ENCODE peak calls at places on chromosome 2, in eight cellular contexts. One of them, this sample, is unnamed.

GRCh38 chr2:113080134-113080533 is 12.4 kb downstream of the IL1F10 start:
- DNase-seq in HCT116: peak
- DNase-seq in right atrium auricular region: peak
- DNase-seq in GM23248: peak
- DNase-seq in body of pancreas: peak
- DNase-seq in brain microvascular endothelial cell: peak
- DNase-seq in PC-3: peak
- DNase-seq in neuronal stem cell: peak
- DNase-seq in this sample: no peak

GRCh38 chr2:190649798-190650390 is 1.0 kb downstream of the NAB1 start:
- DNase-seq in HCT116: no peak
- DNase-seq in right atrium auricular region: no peak
- DNase-seq in GM23248: peak
- DNase-seq in body of pancreas: no peak
- DNase-seq in brain microvascular endothelial cell: no peak
- DNase-seq in PC-3: peak
- DNase-seq in neuronal stem cell: peak
- DNase-seq in this sample: no peak

GRCh38 chr2:39991298-39991697 is 212.2 kb upstream of the THUMPD2 start:
- DNase-seq in HCT116: no peak
- DNase-seq in right atrium auricular region: no peak
- DNase-seq in GM23248: peak
- DNase-seq in body of pancreas: no peak
- DNase-seq in brain microvascular endothelial cell: no peak
- DNase-seq in PC-3: no peak
- DNase-seq in neuronal stem cell: no peak
- DNase-seq in this sample: no peak

GRCh38 chr2:29834036-29834540 is 87.3 kb downstream of the ALK start:
- DNase-seq in HCT116: no peak
- DNase-seq in right atrium auricular region: no peak
- DNase-seq in GM23248: no peak
- DNase-seq in body of pancreas: no peak
- DNase-seq in brain microvascular endothelial cell: no peak
- DNase-seq in PC-3: no peak
- DNase-seq in neuronal stem cell: no peak
- DNase-seq in this sample: no peak

GRCh38 chr2:175156534-175156933 is 11.5 kb downstream of the ATF2 start:
- DNase-seq in HCT116: no peak
- DNase-seq in right atrium auricular region: no peak
- DNase-seq in GM23248: no peak
- DNase-seq in body of pancreas: no peak
- DNase-seq in brain microvascular endothelial cell: no peak
- DNase-seq in PC-3: no peak
- DNase-seq in neuronal stem cell: no peak
- DNase-seq in this sample: no peak

GRCh38 chr2:66389651-66390131 is 45.2 kb upstream of the MEIS1 start:
- DNase-seq in HCT116: no peak
- DNase-seq in right atrium auricular region: no peak
- DNase-seq in GM23248: peak
- DNase-seq in body of pancreas: no peak
- DNase-seq in brain microvascular endothelial cell: no peak
- DNase-seq in PC-3: peak
- DNase-seq in neuronal stem cell: no peak
- DNase-seq in this sample: no peak

GRCh38 chr2:120729410-120730052 is 6.1 kb upstream of the GLI2 start:
- DNase-seq in HCT116: peak
- DNase-seq in right atrium auricular region: no peak
- DNase-seq in GM23248: peak
- DNase-seq in body of pancreas: no peak
- DNase-seq in brain microvascular endothelial cell: peak
- DNase-seq in PC-3: peak
- DNase-seq in neuronal stem cell: no peak
- DNase-seq in this sample: peak

GRCh38 chr2:63086687-63087086 is 36.1 kb downstream of the OTX1 start:
- DNase-seq in HCT116: no peak
- DNase-seq in right atrium auricular region: no peak
- DNase-seq in GM23248: no peak
- DNase-seq in body of pancreas: no peak
- DNase-seq in brain microvascular endothelial cell: no peak
- DNase-seq in PC-3: no peak
- DNase-seq in neuronal stem cell: no peak
- DNase-seq in this sample: no peak

GRCh38 chr2:111157798-111158197 is 37.1 kb downstream of the BCL2L11 start:
- DNase-seq in HCT116: no peak
- DNase-seq in right atrium auricular region: no peak
- DNase-seq in GM23248: no peak
- DNase-seq in body of pancreas: no peak
- DNase-seq in brain microvascular endothelial cell: no peak
- DNase-seq in PC-3: no peak
- DNase-seq in neuronal stem cell: no peak
- DNase-seq in this sample: no peak

GRCh38 chr2:55175254-55176093 is 56.6 kb downstream of the CLHC1 start:
- DNase-seq in HCT116: peak
- DNase-seq in right atrium auricular region: no peak
- DNase-seq in GM23248: peak
- DNase-seq in body of pancreas: no peak
- DNase-seq in brain microvascular endothelial cell: no peak
- DNase-seq in PC-3: peak
- DNase-seq in neuronal stem cell: no peak
- DNase-seq in this sample: no peak

GRCh38 chr2:146986161-146986560 is 858.7 kb upstream of the ACVR2A start:
- DNase-seq in HCT116: no peak
- DNase-seq in right atrium auricular region: no peak
- DNase-seq in GM23248: peak
- DNase-seq in body of pancreas: no peak
- DNase-seq in brain microvascular endothelial cell: no peak
- DNase-seq in PC-3: peak
- DNase-seq in neuronal stem cell: no peak
- DNase-seq in this sample: no peak

GRCh38 chr2:88810017-88810416 is 118.5 kb downstream of the RPIA start:
- DNase-seq in HCT116: no peak
- DNase-seq in right atrium auricular region: no peak
- DNase-seq in GM23248: no peak
- DNase-seq in body of pancreas: no peak
- DNase-seq in brain microvascular endothelial cell: no peak
- DNase-seq in PC-3: no peak
- DNase-seq in neuronal stem cell: no peak
- DNase-seq in this sample: no peak

GRCh38 chr2:101124684-101125366 is 26.4 kb downstream of the TBC1D8 start:
- DNase-seq in HCT116: peak
- DNase-seq in right atrium auricular region: peak
- DNase-seq in GM23248: peak
- DNase-seq in body of pancreas: peak
- DNase-seq in brain microvascular endothelial cell: peak
- DNase-seq in PC-3: peak
- DNase-seq in neuronal stem cell: no peak
- DNase-seq in this sample: peak

GRCh38 chr2:159936471-159936870 is 125.9 kb downstream of the PLA2R1 start:
- DNase-seq in HCT116: peak
- DNase-seq in right atrium auricular region: no peak
- DNase-seq in GM23248: no peak
- DNase-seq in body of pancreas: no peak
- DNase-seq in brain microvascular endothelial cell: no peak
- DNase-seq in PC-3: no peak
- DNase-seq in neuronal stem cell: no peak
- DNase-seq in this sample: no peak

GRCh38 chr2:223760838-223761502 is 76.4 kb downstream of the AP1S3 start:
- DNase-seq in HCT116: peak
- DNase-seq in right atrium auricular region: no peak
- DNase-seq in GM23248: peak
- DNase-seq in body of pancreas: no peak
- DNase-seq in brain microvascular endothelial cell: peak
- DNase-seq in PC-3: peak
- DNase-seq in neuronal stem cell: no peak
- DNase-seq in this sample: no peak

GRCh38 chr2:175205523-175205922 is 24.0 kb upstream of the ATP5MC3 start:
- DNase-seq in HCT116: no peak
- DNase-seq in right atrium auricular region: no peak
- DNase-seq in GM23248: peak
- DNase-seq in body of pancreas: no peak
- DNase-seq in brain microvascular endothelial cell: peak
- DNase-seq in PC-3: peak
- DNase-seq in neuronal stem cell: no peak
- DNase-seq in this sample: no peak

GRCh38 chr2:24435391-24436316 is 55.4 kb upstream of the NCOA1 start:
- DNase-seq in HCT116: no peak
- DNase-seq in right atrium auricular region: peak
- DNase-seq in GM23248: peak
- DNase-seq in body of pancreas: peak
- DNase-seq in brain microvascular endothelial cell: peak
- DNase-seq in PC-3: no peak
- DNase-seq in neuronal stem cell: no peak
- DNase-seq in this sample: peak

GRCh38 chr2:8132371-8132831 is 549.5 kb upstream of the ID2 start:
- DNase-seq in HCT116: no peak
- DNase-seq in right atrium auricular region: no peak
- DNase-seq in GM23248: peak
- DNase-seq in body of pancreas: no peak
- DNase-seq in brain microvascular endothelial cell: no peak
- DNase-seq in PC-3: no peak
- DNase-seq in neuronal stem cell: no peak
- DNase-seq in this sample: no peak

GRCh38 chr2:128986026-128986720 is 667.5 kb upstream of the HS6ST1 start:
- DNase-seq in HCT116: no peak
- DNase-seq in right atrium auricular region: no peak
- DNase-seq in GM23248: no peak
- DNase-seq in body of pancreas: peak
- DNase-seq in brain microvascular endothelial cell: no peak
- DNase-seq in PC-3: no peak
- DNase-seq in neuronal stem cell: no peak
- DNase-seq in this sample: no peak

GRCh38 chr2:69798466-69798908 is 31.0 kb upstream of the GMCL1 start:
- DNase-seq in HCT116: no peak
- DNase-seq in right atrium auricular region: peak
- DNase-seq in GM23248: peak
- DNase-seq in body of pancreas: no peak
- DNase-seq in brain microvascular endothelial cell: peak
- DNase-seq in PC-3: no peak
- DNase-seq in neuronal stem cell: no peak
- DNase-seq in this sample: peak

GRCh38 chr2:183224933-183225332 is 100.7 kb downstream of the NUP35 start:
- DNase-seq in HCT116: no peak
- DNase-seq in right atrium auricular region: no peak
- DNase-seq in GM23248: peak
- DNase-seq in body of pancreas: no peak
- DNase-seq in brain microvascular endothelial cell: no peak
- DNase-seq in PC-3: no peak
- DNase-seq in neuronal stem cell: no peak
- DNase-seq in this sample: no peak

GRCh38 chr2:55163895-55164509 is 68.1 kb downstream of the CLHC1 start:
- DNase-seq in HCT116: no peak
- DNase-seq in right atrium auricular region: no peak
- DNase-seq in GM23248: peak
- DNase-seq in body of pancreas: peak
- DNase-seq in brain microvascular endothelial cell: no peak
- DNase-seq in PC-3: peak
- DNase-seq in neuronal stem cell: no peak
- DNase-seq in this sample: no peak

GRCh38 chr2:177265834-177266817 is 1.6 kb upstream of the NFE2L2 start:
- DNase-seq in HCT116: no peak
- DNase-seq in right atrium auricular region: no peak
- DNase-seq in GM23248: peak
- DNase-seq in body of pancreas: no peak
- DNase-seq in brain microvascular endothelial cell: no peak
- DNase-seq in PC-3: no peak
- DNase-seq in neuronal stem cell: no peak
- DNase-seq in this sample: no peak
- H3K27ac ChIP-seq in HCT116: peak
- H3K27ac ChIP-seq in right atrium auricular region: peak
- H3K27ac ChIP-seq in GM23248: peak
- H3K27ac ChIP-seq in body of pancreas: peak
- H3K27ac ChIP-seq in brain microvascular endothelial cell: no peak
- H3K27ac ChIP-seq in PC-3: no peak
- H3K27ac ChIP-seq in neuronal stem cell: no peak
- H3K27ac ChIP-seq in this sample: peak

GRCh38 chr2:157843935-157844334 is 32.2 kb downstream of the ACVR1 start:
- DNase-seq in HCT116: no peak
- DNase-seq in right atrium auricular region: no peak
- DNase-seq in GM23248: no peak
- DNase-seq in body of pancreas: no peak
- DNase-seq in brain microvascular endothelial cell: no peak
- DNase-seq in PC-3: no peak
- DNase-seq in neuronal stem cell: no peak
- DNase-seq in this sample: no peak
- H3K27ac ChIP-seq in HCT116: no peak
- H3K27ac ChIP-seq in right atrium auricular region: no peak
- H3K27ac ChIP-seq in GM23248: no peak
- H3K27ac ChIP-seq in body of pancreas: no peak
- H3K27ac ChIP-seq in brain microvascular endothelial cell: no peak
- H3K27ac ChIP-seq in PC-3: no peak
- H3K27ac ChIP-seq in neuronal stem cell: no peak
- H3K27ac ChIP-seq in this sample: no peak

GRCh38 chr2:48328159-48328816 is 201.7 kb upstream of the STON1 start:
- DNase-seq in HCT116: no peak
- DNase-seq in right atrium auricular region: no peak
- DNase-seq in GM23248: no peak
- DNase-seq in body of pancreas: no peak
- DNase-seq in brain microvascular endothelial cell: no peak
- DNase-seq in PC-3: no peak
- DNase-seq in neuronal stem cell: no peak
- DNase-seq in this sample: no peak
- H3K27ac ChIP-seq in HCT116: no peak
- H3K27ac ChIP-seq in right atrium auricular region: no peak
- H3K27ac ChIP-seq in GM23248: no peak
- H3K27ac ChIP-seq in body of pancreas: no peak
- H3K27ac ChIP-seq in brain microvascular endothelial cell: no peak
- H3K27ac ChIP-seq in PC-3: no peak
- H3K27ac ChIP-seq in neuronal stem cell: no peak
- H3K27ac ChIP-seq in this sample: no peak

DNA sequence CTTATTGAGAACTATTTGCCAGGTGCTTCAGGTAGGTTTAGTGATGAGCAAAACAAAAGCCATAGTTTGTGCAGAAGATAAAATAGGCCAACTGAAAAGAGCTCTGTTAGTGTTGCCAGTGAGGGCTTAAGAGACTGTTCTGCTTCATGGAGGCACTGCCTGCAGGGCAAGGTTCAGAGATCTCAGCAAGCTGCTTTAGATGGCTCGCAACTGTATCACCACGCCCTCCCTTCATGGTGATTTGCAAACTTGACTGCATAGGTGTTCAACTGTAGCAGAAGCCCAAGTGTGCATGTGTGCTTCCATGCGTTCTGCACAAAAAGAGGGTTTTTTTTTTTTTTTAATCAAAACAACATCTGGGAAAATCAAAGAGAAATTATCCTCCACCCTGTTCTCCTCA is 84.5 kb downstream of the RAPH1 start:
- DNase-seq in HCT116: no peak
- DNase-seq in right atrium auricular region: no peak
- DNase-seq in GM23248: no peak
- DNase-seq in body of pancreas: no peak
- DNase-seq in brain microvascular endothelial cell: no peak
- DNase-seq in PC-3: no peak
- DNase-seq in neuronal stem cell: no peak
- DNase-seq in this sample: no peak
- H3K27ac ChIP-seq in HCT116: no peak
- H3K27ac ChIP-seq in right atrium auricular region: no peak
- H3K27ac ChIP-seq in GM23248: peak
- H3K27ac ChIP-seq in body of pancreas: no peak
- H3K27ac ChIP-seq in brain microvascular endothelial cell: no peak
- H3K27ac ChIP-seq in PC-3: no peak
- H3K27ac ChIP-seq in neuronal stem cell: no peak
- H3K27ac ChIP-seq in this sample: no peak

GRCh38 chr2:230668184-230668938 is 44.3 kb upstream of the CAB39 start:
- DNase-seq in HCT116: no peak
- DNase-seq in right atrium auricular region: no peak
- DNase-seq in GM23248: no peak
- DNase-seq in body of pancreas: no peak
- DNase-seq in brain microvascular endothelial cell: no peak
- DNase-seq in PC-3: no peak
- DNase-seq in neuronal stem cell: no peak
- DNase-seq in this sample: peak
- H3K27ac ChIP-seq in HCT116: no peak
- H3K27ac ChIP-seq in right atrium auricular region: peak
- H3K27ac ChIP-seq in GM23248: no peak
- H3K27ac ChIP-seq in body of pancreas: peak
- H3K27ac ChIP-seq in brain microvascular endothelial cell: no peak
- H3K27ac ChIP-seq in PC-3: no peak
- H3K27ac ChIP-seq in neuronal stem cell: no peak
- H3K27ac ChIP-seq in this sample: no peak

This sample was measured in tibial artery.